ENCODE peak calls at places on chromosomes 5 and 9, in seven cellular contexts. Q is skeletal muscle cell; T is NCI-H1092; B is stimulated activated CD4-positive, alpha-beta T cell treated with anti-CD3 and anti-CD28 coated beads, TNF-alpha, amount 100 ng/mL, for 4 hours; J is EL; S is epithelial cell of esophagus; L is GM12878. V is an unnamed sample.
A peak's percentile ranks its signal among the peaks of the same experiment; 100 is the strongest.

GRCh38 chr9:78325343-78325742 is 28.4 kb downstream of the PSAT1 start:
- DNase-seq in S (no peak), B (no peak), T (no peak), Q (peak; percentile 47), L (no peak), J (peak; percentile 32), V (no peak)

GRCh38 chr5:169460896-169461295 is 122.7 kb upstream of the SPDL1 start:
- DNase-seq in S (no peak), L (no peak), J (no peak), T (no peak), Q (no peak), B (no peak), V (no peak)

GRCh38 chr9:125177888-125178287 is 11.7 kb downstream of the PPP6C start:
- DNase-seq in L (no peak), J (no peak), B (no peak), Q (no peak), T (no peak), S (no peak), V (no peak)

GRCh38 chr9:99023831-99024230 is 80.1 kb downstream of the COL15A1 start:
- DNase-seq in Q (peak; percentile 48), B (no peak), T (peak; percentile 97), S (no peak), L (no peak), J (peak; percentile 62), V (peak; percentile 2)

GRCh38 chr9:129272348-129273025 is 94.4 kb upstream of the IER5L start:
- DNase-seq in S (no peak), L (no peak), T (no peak), Q (no peak), B (no peak), J (no peak), V (no peak)

GRCh38 chr9:87668222-87668621 is 57.7 kb upstream of the CTSL start:
- DNase-seq in T (no peak), B (no peak), Q (no peak), L (no peak), J (no peak), S (no peak), V (no peak)

GRCh38 chr9:134205636-134206316 is 41.4 kb upstream of the RNU6ATAC start:
- DNase-seq in J (peak; percentile 32), S (no peak), T (peak; percentile 72), L (no peak), B (no peak), Q (peak; percentile 43), V (peak; percentile 77)

GRCh38 chr9:109926321-109926959 is 146.4 kb downstream of the PALM2AKAP2 start:
- DNase-seq in L (no peak), S (no peak), T (no peak), Q (no peak), J (no peak), B (no peak), V (no peak)

GRCh38 chr5:179974281-179974945 is 66.7 kb upstream of the TBC1D9B start:
- DNase-seq in B (no peak), L (no peak), T (peak; percentile 64), S (no peak), J (no peak), Q (no peak), V (peak; percentile 4)

GRCh38 chr9:36543916-36544315 is 28.8 kb upstream of the MELK start:
- DNase-seq in Q (peak; percentile 21), B (no peak), S (peak; percentile 66), T (no peak), J (peak; percentile 56), L (no peak), V (no peak)

GRCh38 chr9:94872921-94873511 is 146.5 kb downstream of the AOPEP start:
- DNase-seq in J (peak; percentile 31), L (no peak), S (no peak), B (no peak), Q (no peak), T (no peak), V (no peak)

GRCh38 chr5:149632311-149633251 is 51.3 kb downstream of the ARHGEF37 start:
- DNase-seq in B (no peak), Q (peak; percentile 59), S (peak; percentile 96), T (no peak), J (peak; percentile 80), L (no peak), V (no peak)

GRCh38 chr9:135513351-135513846 is 7.8 kb upstream of the LCN1 start:
- DNase-seq in L (no peak), J (no peak), T (no peak), S (no peak), Q (no peak), B (no peak), V (no peak)

GRCh38 chr9:135683401-135684034 is 15.8 kb downstream of the SOHLH1 start:
- DNase-seq in B (no peak), T (no peak), Q (no peak), J (no peak), L (no peak), S (no peak), V (no peak)

GRCh38 chr9:81344366-81344765 is 345.0 kb downstream of the TLE1 start:
- DNase-seq in L (no peak), B (no peak), S (no peak), T (no peak), Q (no peak), J (no peak), V (no peak)

GRCh38 chr5:63050916-63051315 is 472.3 kb downstream of the LRRC70 start:
- DNase-seq in J (no peak), L (no peak), T (no peak), S (no peak), Q (no peak), B (no peak), V (no peak)

GRCh38 chr9:116493183-116493582 is 193.9 kb upstream of the TRIM32 start:
- DNase-seq in B (no peak), T (no peak), Q (no peak), S (no peak), J (peak; percentile 62), L (no peak), V (no peak)

GRCh38 chr9:74742176-74742575 is 145.5 kb downstream of the TRPM6 start:
- DNase-seq in Q (no peak), T (no peak), J (no peak), S (no peak), B (no peak), L (no peak), V (no peak)